ENCODE peak calls at places on chromosomes 12 and 14, in five cellular contexts. C is K562, W is PC-3, N is IMR-90, Q is fibroblast of lung. P is an unnamed sample.

GRCh38 chr12:1916396-1917171 is 1.9 kb downstream of the CACNA2D4 start:
- DNase-seq in N (no peak), W (no peak), Q (no peak), C (peak), P (no peak)

GRCh38 chr12:6928703-6929407 is 1.1 kb downstream of the ATN1 start:
- DNase-seq in C (no peak), N (no peak), W (no peak), Q (no peak), P (no peak)

GRCh38 chr12:111126331-111126730 is 206.0 kb upstream of the MYL2 start:
- DNase-seq in W (no peak), C (no peak), Q (no peak), N (no peak), P (no peak)

GRCh38 chr14:71238835-71239234 is 331.6 kb downstream of the PCNX1 start:
- DNase-seq in C (no peak), N (no peak), W (peak), Q (no peak), P (no peak)

GRCh38 chr12:44286821-44287220 is 450.9 kb downstream of the TMEM117 start:
- DNase-seq in Q (no peak), W (no peak), N (no peak), C (no peak), P (no peak)

GRCh38 chr14:77886010-77886409 is 86.1 kb downstream of the ADCK1 start:
- DNase-seq in Q (no peak), W (no peak), C (no peak), N (no peak), P (no peak)

GRCh38 chr14:35878272-35879140 is 52.4 kb downstream of the BRMS1L start:
- DNase-seq in Q (peak), N (peak), C (no peak), W (peak), P (peak)

GRCh38 chr12:125443316-125443715 is 378.1 kb downstream of the AACS start:
- DNase-seq in W (no peak), C (no peak), Q (no peak), N (no peak), P (no peak)

GRCh38 chr12:31702047-31702446 is 26.8 kb downstream of the AMN1 start:
- DNase-seq in W (peak), N (peak), C (no peak), Q (peak), P (peak)

GRCh38 chr12:76588881-76589565 is 29.5 kb upstream of the OSBPL8 start:
- DNase-seq in N (peak), Q (peak), W (no peak), C (no peak), P (peak)

GRCh38 chr14:52876311-52876710 is 74.5 kb downstream of the FERMT2 start:
- DNase-seq in N (peak), W (no peak), C (no peak), Q (peak), P (peak)

GRCh38 chr14:76007852-76008251 is 22.3 kb downstream of the IFT43 start:
- DNase-seq in C (no peak), N (peak), W (peak), Q (peak), P (no peak)

GRCh38 chr14:31278883-31279282 is 71.3 kb upstream of the HECTD1 start:
- DNase-seq in N (no peak), W (no peak), C (no peak), Q (no peak), P (no peak)

DNA sequence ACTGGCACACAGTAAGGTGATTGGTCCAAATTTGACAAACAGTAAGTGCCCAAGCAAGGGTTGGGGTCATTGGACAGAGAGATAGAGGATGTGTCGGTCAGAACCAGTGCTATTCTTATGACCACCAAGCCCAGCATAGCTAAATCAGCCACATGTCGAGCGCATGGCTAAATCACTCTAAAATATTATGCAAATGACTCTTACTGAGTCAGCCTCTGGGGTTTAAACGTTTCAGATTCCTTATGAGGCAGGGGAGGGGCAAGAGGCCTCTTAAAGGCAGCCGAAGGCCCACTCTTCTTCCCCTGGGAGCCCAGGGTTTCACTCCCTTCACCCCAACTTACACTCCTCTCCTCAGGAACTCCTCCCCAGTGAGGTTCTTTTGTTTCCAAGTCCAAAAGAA is 603 bp upstream of the ENDOU start:
- DNase-seq in C (no peak), N (peak), W (peak), Q (peak), P (peak)
- H3K9ac ChIP-seq in C (peak), N (no peak), W (no peak), Q (no peak), P (no peak)

DNA sequence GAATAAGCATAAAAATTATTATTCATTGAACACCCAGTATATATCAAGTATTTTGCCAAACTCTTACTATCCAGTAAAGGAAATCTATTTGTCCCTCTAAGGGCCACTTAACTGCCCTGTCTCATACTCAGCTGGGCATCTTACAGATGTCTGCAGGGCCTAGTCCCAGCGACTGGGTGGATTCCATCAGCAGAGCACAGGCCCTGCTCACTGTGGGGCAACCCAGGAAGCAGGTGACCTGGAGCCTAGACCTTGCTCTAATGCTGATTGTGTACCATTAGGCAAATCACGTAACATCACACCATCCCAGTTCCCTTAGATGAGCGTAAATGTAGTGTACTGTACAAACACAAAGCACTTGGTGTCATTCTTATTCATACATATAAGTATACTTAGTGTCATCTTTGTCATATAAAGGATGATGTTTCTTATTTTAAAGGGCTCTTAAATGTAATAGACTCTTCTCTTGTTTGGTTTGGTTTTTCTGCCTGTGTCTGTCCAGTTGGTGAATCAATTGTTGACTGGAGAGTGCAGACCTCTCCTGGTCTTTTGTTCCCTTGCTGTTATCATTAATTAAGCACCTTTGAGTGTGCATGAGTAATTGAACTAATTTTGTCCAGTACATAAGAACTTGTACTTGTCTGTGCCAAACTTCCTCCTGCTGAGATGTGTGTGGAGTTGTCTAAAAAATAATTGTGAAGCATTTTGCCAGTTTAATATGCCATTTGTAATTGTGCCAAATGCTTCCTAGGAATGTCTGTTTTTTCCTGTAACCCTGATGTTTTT is 49.3 kb downstream of the RAB35 start:
- DNase-seq in W (no peak), N (no peak), C (no peak), Q (no peak), P (no peak)
- H3K27ac ChIP-seq in W (no peak), N (no peak), C (no peak), Q (no peak), P (no peak)

GRCh38 chr12:49519574-49519936 is 19.3 kb upstream of the KCNH3 start:
- DNase-seq in C (no peak), Q (no peak), W (no peak), N (no peak), P (no peak)

GRCh38 chr12:49518914-49519573 is 19.8 kb upstream of the KCNH3 start:
- DNase-seq in C (no peak), Q (peak), W (peak), N (peak), P (peak)

GRCh38 chr12:49512541-49512940 is 26.3 kb upstream of the KCNH3 start:
- DNase-seq in Q (no peak), W (peak), N (no peak), C (no peak), P (no peak)

GRCh38 chr12:49511410-49511809 is 27.4 kb upstream of the KCNH3 start:
- DNase-seq in N (no peak), Q (peak), W (no peak), C (no peak), P (peak)

GRCh38 chr12:49515266-49515665 is 23.6 kb upstream of the KCNH3 start:
- DNase-seq in Q (peak), N (peak), C (no peak), W (peak), P (peak)
- H3K9ac ChIP-seq in Q (no peak), N (no peak), C (no peak), W (peak), P (peak)

DNA sequence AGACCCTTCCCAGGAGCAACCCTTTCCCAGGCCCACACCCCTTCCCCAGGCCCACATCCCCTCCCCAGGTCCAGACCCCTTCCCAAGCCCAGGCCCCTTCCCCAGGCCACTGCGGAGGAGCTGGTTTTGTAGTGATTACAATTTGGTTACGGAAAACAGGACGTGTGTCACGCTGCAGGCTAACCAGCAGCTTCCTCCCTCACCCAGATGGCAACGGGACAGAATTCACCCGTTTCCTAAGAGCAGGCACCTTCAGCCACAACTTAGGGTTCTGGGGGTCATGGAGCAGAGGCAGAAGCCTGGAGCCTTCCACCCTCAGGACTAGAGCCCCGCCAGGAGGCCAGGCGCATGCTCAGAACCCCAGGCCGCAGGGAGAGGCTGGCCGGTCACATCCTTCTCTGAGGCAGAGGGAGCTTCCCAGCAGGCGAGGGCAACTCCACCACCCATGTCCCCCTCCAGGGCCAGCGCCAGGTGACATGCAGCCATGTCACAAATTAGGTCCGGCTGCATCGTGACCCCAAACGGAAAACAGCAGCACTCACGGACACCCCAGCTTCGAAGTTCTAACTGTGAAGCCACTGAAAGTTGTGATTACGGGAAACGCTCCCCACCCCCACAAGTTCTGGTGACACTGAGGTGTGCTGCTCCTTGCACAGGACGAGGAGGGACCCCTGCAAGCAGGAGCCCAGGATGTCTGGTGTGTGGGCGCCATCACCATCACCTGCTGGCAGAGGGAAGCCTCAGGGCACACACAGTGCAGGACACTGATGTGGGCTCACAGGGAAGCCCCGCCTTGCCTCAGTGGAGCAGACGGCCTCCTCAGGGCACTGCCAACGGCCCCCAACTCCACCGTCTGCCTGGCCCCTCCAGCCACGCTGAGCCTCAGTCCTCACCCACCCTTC is 7.7 kb downstream of the BRF1 start:
- DNase-seq in W (no peak), N (no peak), C (no peak), Q (no peak), P (no peak)
- H3K27ac ChIP-seq in W (no peak), N (no peak), C (no peak), Q (no peak), P (no peak)

DNA sequence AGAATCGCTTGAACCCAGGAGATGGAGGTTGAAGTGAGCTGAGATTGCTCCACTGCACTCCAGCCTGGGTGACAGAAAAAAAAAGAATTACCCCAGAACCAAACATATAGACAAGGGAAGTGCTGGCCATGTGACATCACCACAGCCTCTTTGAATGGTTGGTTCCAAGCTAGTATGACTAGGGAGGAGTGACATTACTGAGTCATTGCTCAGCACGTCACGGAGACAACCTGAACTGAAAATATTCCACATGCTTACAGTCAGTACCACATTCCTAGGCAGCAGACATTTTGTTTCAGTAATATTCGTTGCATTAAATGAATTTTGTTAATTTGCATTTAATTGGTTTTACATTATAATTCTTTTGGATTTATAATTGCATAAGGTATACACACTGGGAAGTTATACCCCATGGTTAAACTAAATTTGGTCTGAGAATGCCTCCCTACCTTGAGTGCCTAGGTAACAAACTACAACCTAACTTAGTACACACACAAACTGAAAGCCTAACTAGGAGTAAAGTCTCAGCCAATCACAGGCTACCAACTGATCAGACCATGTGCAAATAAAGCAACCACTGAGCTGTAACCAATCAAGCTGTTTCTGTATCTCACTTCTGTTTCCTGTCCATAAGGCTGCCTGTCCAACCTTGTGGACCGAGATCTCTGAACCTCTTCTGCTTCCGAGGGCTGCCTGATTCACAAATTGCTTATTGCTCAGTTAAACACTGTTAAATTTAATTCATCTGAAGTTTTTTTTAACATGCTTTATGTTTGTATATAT is 164.4 kb downstream of the CAND1 start:
- DNase-seq in Q (peak), C (peak), N (peak), W (peak), P (peak)
- H3K9ac ChIP-seq in Q (no peak), C (no peak), N (no peak), W (no peak), P (no peak)

GRCh38 chr14:68177728-68178127 is 358.1 kb downstream of the RAD51B start:
- DNase-seq in W (peak), Q (no peak), C (no peak), N (no peak), P (no peak)

GRCh38 chr14:68181395-68182326 is 362.1 kb downstream of the RAD51B start:
- DNase-seq in N (peak), C (no peak), Q (peak), W (peak), P (peak)

GRCh38 chr14:68178282-68178681 is 358.7 kb downstream of the RAD51B start:
- DNase-seq in Q (peak), W (peak), C (no peak), N (no peak), P (peak)

GRCh38 chr14:68188174-68188573 is 368.6 kb downstream of the RAD51B start:
- DNase-seq in W (no peak), N (no peak), Q (no peak), C (no peak), P (no peak)

DNA sequence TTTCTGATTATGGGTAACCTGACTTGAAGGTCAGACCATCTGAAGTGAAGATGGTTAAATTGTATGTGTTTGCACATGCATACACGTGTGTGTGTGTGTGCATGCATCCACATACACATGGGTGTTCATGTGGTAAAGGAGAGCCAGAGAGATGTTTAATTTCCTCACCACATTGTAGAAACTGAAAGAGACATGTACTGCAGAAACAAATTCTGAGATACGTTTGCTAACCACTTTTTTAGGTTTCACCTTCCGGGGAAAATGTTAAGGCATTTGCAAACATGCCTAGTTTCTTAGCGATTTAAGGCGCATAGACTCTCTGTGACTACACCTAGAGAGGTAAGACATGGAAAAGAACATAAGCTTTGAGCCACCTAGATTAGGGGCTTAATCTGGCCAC is 362.9 kb downstream of the RAD51B start:
- DNase-seq in N (no peak), Q (no peak), W (no peak), C (no peak), P (no peak)
- H3K27ac ChIP-seq in N (no peak), Q (no peak), W (peak), C (no peak), P (no peak)

P was measured in astrocyte.